ENCODE peak calls at places on chromosomes 6 and 20, in six cellular contexts. One of them, this sample, is unnamed.

GRCh38 chr6:33783781-33784520 is 5.0 kb downstream of the LEMD2 start:
- DNase-seq in Right ventricle myocardium superior: no peak
- DNase-seq in nephron progenitor cell: no peak
- DNase-seq in HTR-8/SVneo: no peak
- DNase-seq in T-helper 17 cell: no peak
- DNase-seq in ecto neural progenitor cell: no peak
- DNase-seq in this sample: no peak

GRCh38 chr6:36444470-36444869 is 1.7 kb downstream of the KCTD20 start:
- DNase-seq in Right ventricle myocardium superior: no peak
- DNase-seq in nephron progenitor cell: no peak
- DNase-seq in HTR-8/SVneo: no peak
- DNase-seq in T-helper 17 cell: no peak
- DNase-seq in ecto neural progenitor cell: no peak
- DNase-seq in this sample: peak

GRCh38 chr6:19356692-19357091 is 480.5 kb upstream of the ID4 start:
- DNase-seq in Right ventricle myocardium superior: no peak
- DNase-seq in nephron progenitor cell: no peak
- DNase-seq in HTR-8/SVneo: no peak
- DNase-seq in T-helper 17 cell: no peak
- DNase-seq in ecto neural progenitor cell: no peak
- DNase-seq in this sample: no peak

GRCh38 chr6:159989882-159990480 is 21.1 kb downstream of the IGF2R start:
- DNase-seq in Right ventricle myocardium superior: no peak
- DNase-seq in nephron progenitor cell: no peak
- DNase-seq in HTR-8/SVneo: no peak
- DNase-seq in T-helper 17 cell: no peak
- DNase-seq in ecto neural progenitor cell: no peak
- DNase-seq in this sample: no peak

GRCh38 chr6:18259675-18260447 is 4.5 kb downstream of the DEK start:
- DNase-seq in Right ventricle myocardium superior: no peak
- DNase-seq in nephron progenitor cell: no peak
- DNase-seq in HTR-8/SVneo: no peak
- DNase-seq in T-helper 17 cell: no peak
- DNase-seq in ecto neural progenitor cell: no peak
- DNase-seq in this sample: no peak

GRCh38 chr6:33198159-33198852 is 2.2 kb downstream of the RXRB start:
- DNase-seq in Right ventricle myocardium superior: no peak
- DNase-seq in nephron progenitor cell: no peak
- DNase-seq in HTR-8/SVneo: no peak
- DNase-seq in T-helper 17 cell: no peak
- DNase-seq in ecto neural progenitor cell: no peak
- DNase-seq in this sample: no peak

GRCh38 chr6:71080793-71081192 is 123.9 kb upstream of the B3GAT2 start:
- DNase-seq in Right ventricle myocardium superior: no peak
- DNase-seq in nephron progenitor cell: no peak
- DNase-seq in HTR-8/SVneo: no peak
- DNase-seq in T-helper 17 cell: no peak
- DNase-seq in ecto neural progenitor cell: no peak
- DNase-seq in this sample: no peak

GRCh38 chr20:50237349-50237748 is 46.7 kb downstream of the CEBPB start:
- DNase-seq in Right ventricle myocardium superior: peak
- DNase-seq in nephron progenitor cell: no peak
- DNase-seq in HTR-8/SVneo: no peak
- DNase-seq in T-helper 17 cell: no peak
- DNase-seq in ecto neural progenitor cell: no peak
- DNase-seq in this sample: no peak

GRCh38 chr6:51398793-51399192 is 580.1 kb downstream of the TFAP2B start:
- DNase-seq in Right ventricle myocardium superior: no peak
- DNase-seq in nephron progenitor cell: no peak
- DNase-seq in HTR-8/SVneo: no peak
- DNase-seq in T-helper 17 cell: no peak
- DNase-seq in ecto neural progenitor cell: no peak
- DNase-seq in this sample: no peak

GRCh38 chr6:121607716-121608115 is 172.3 kb downstream of the GJA1 start:
- DNase-seq in Right ventricle myocardium superior: no peak
- DNase-seq in nephron progenitor cell: no peak
- DNase-seq in HTR-8/SVneo: no peak
- DNase-seq in T-helper 17 cell: no peak
- DNase-seq in ecto neural progenitor cell: no peak
- DNase-seq in this sample: no peak

GRCh38 chr6:83511901-83512681 is at the start of gene PRSS35:
- DNase-seq in Right ventricle myocardium superior: peak
- DNase-seq in nephron progenitor cell: peak
- DNase-seq in HTR-8/SVneo: peak
- DNase-seq in T-helper 17 cell: no peak
- DNase-seq in ecto neural progenitor cell: peak
- DNase-seq in this sample: peak

GRCh38 chr20:5127859-5128409 is 1.1 kb downstream of the CDS2 start:
- DNase-seq in Right ventricle myocardium superior: no peak
- DNase-seq in nephron progenitor cell: no peak
- DNase-seq in HTR-8/SVneo: no peak
- DNase-seq in T-helper 17 cell: no peak
- DNase-seq in ecto neural progenitor cell: no peak
- DNase-seq in this sample: peak

GRCh38 chr6:112413805-112414204 is 66.7 kb downstream of the RFPL4B start:
- DNase-seq in Right ventricle myocardium superior: no peak
- DNase-seq in nephron progenitor cell: no peak
- DNase-seq in HTR-8/SVneo: peak
- DNase-seq in T-helper 17 cell: no peak
- DNase-seq in ecto neural progenitor cell: no peak
- DNase-seq in this sample: no peak

GRCh38 chr6:32819729-32820128 is 2.9 kb upstream of the HLA-DOB start:
- DNase-seq in Right ventricle myocardium superior: no peak
- DNase-seq in nephron progenitor cell: no peak
- DNase-seq in HTR-8/SVneo: no peak
- DNase-seq in T-helper 17 cell: no peak
- DNase-seq in ecto neural progenitor cell: no peak
- DNase-seq in this sample: no peak

GRCh38 chr20:56781108-56781739 is 152.1 kb downstream of the TFAP2C start:
- DNase-seq in Right ventricle myocardium superior: peak
- DNase-seq in nephron progenitor cell: no peak
- DNase-seq in HTR-8/SVneo: no peak
- DNase-seq in T-helper 17 cell: no peak
- DNase-seq in ecto neural progenitor cell: no peak
- DNase-seq in this sample: no peak

GRCh38 chr6:146912730-146913680 is 291.2 kb upstream of the STXBP5 start:
- DNase-seq in Right ventricle myocardium superior: no peak
- DNase-seq in nephron progenitor cell: no peak
- DNase-seq in HTR-8/SVneo: no peak
- DNase-seq in T-helper 17 cell: no peak
- DNase-seq in ecto neural progenitor cell: no peak
- DNase-seq in this sample: no peak

GRCh38 chr6:12064125-12064524 is 52.0 kb downstream of the HIVEP1 start:
- DNase-seq in Right ventricle myocardium superior: no peak
- DNase-seq in nephron progenitor cell: no peak
- DNase-seq in HTR-8/SVneo: no peak
- DNase-seq in T-helper 17 cell: no peak
- DNase-seq in ecto neural progenitor cell: no peak
- DNase-seq in this sample: no peak

GRCh38 chr6:436308-437041 is 44.9 kb downstream of the IRF4 start:
- DNase-seq in Right ventricle myocardium superior: no peak
- DNase-seq in nephron progenitor cell: no peak
- DNase-seq in HTR-8/SVneo: no peak
- DNase-seq in T-helper 17 cell: no peak
- DNase-seq in ecto neural progenitor cell: no peak
- DNase-seq in this sample: no peak

GRCh38 chr6:135182993-135183531 is 2.0 kb downstream of the MYB start:
- DNase-seq in Right ventricle myocardium superior: peak
- DNase-seq in nephron progenitor cell: peak
- DNase-seq in HTR-8/SVneo: peak
- DNase-seq in T-helper 17 cell: peak
- DNase-seq in ecto neural progenitor cell: no peak
- DNase-seq in this sample: peak

GRCh38 chr6:155301867-155302266 is 12.4 kb downstream of the TFB1M start:
- DNase-seq in Right ventricle myocardium superior: no peak
- DNase-seq in nephron progenitor cell: no peak
- DNase-seq in HTR-8/SVneo: no peak
- DNase-seq in T-helper 17 cell: no peak
- DNase-seq in ecto neural progenitor cell: no peak
- DNase-seq in this sample: no peak

GRCh38 chr6:39804666-39805065 is 12.5 kb downstream of the DAAM2 start:
- DNase-seq in Right ventricle myocardium superior: no peak
- DNase-seq in nephron progenitor cell: no peak
- DNase-seq in HTR-8/SVneo: no peak
- DNase-seq in T-helper 17 cell: no peak
- DNase-seq in ecto neural progenitor cell: peak
- DNase-seq in this sample: no peak

GRCh38 chr6:42316981-42317380 is 99.3 kb upstream of the MRPS10 start:
- DNase-seq in Right ventricle myocardium superior: no peak
- DNase-seq in nephron progenitor cell: no peak
- DNase-seq in HTR-8/SVneo: no peak
- DNase-seq in T-helper 17 cell: no peak
- DNase-seq in ecto neural progenitor cell: no peak
- DNase-seq in this sample: no peak

GRCh38 chr20:63212792-63213191 is 3.1 kb downstream of the YTHDF1 start:
- DNase-seq in Right ventricle myocardium superior: no peak
- DNase-seq in nephron progenitor cell: no peak
- DNase-seq in HTR-8/SVneo: no peak
- DNase-seq in T-helper 17 cell: no peak
- DNase-seq in ecto neural progenitor cell: no peak
- DNase-seq in this sample: no peak

GRCh38 chr6:4383910-4384637 is 248.7 kb upstream of the ECI2 start:
- DNase-seq in Right ventricle myocardium superior: no peak
- DNase-seq in nephron progenitor cell: no peak
- DNase-seq in HTR-8/SVneo: no peak
- DNase-seq in T-helper 17 cell: no peak
- DNase-seq in ecto neural progenitor cell: no peak
- DNase-seq in this sample: no peak

GRCh38 chr20:9557411-9557810 is 43.0 kb downstream of the LAMP5 start:
- DNase-seq in Right ventricle myocardium superior: no peak
- DNase-seq in nephron progenitor cell: no peak
- DNase-seq in HTR-8/SVneo: no peak
- DNase-seq in T-helper 17 cell: no peak
- DNase-seq in ecto neural progenitor cell: no peak
- DNase-seq in this sample: no peak

GRCh38 chr20:48725589-48725991 is 102.2 kb downstream of the PREX1 start:
- DNase-seq in Right ventricle myocardium superior: no peak
- DNase-seq in nephron progenitor cell: no peak
- DNase-seq in HTR-8/SVneo: peak
- DNase-seq in T-helper 17 cell: no peak
- DNase-seq in ecto neural progenitor cell: no peak
- DNase-seq in this sample: peak

GRCh38 chr20:56953055-56953586 is 313.3 kb downstream of the BMP7 start:
- DNase-seq in Right ventricle myocardium superior: no peak
- DNase-seq in nephron progenitor cell: no peak
- DNase-seq in HTR-8/SVneo: no peak
- DNase-seq in T-helper 17 cell: no peak
- DNase-seq in ecto neural progenitor cell: no peak
- DNase-seq in this sample: no peak

GRCh38 chr6:75210885-75211739 is 5.3 kb upstream of the COL12A1 start:
- DNase-seq in Right ventricle myocardium superior: no peak
- DNase-seq in nephron progenitor cell: peak
- DNase-seq in HTR-8/SVneo: no peak
- DNase-seq in T-helper 17 cell: no peak
- DNase-seq in ecto neural progenitor cell: no peak
- DNase-seq in this sample: peak

GRCh38 chr6:30515967-30516753 is 26.9 kb downstream of the HLA-E start:
- DNase-seq in Right ventricle myocardium superior: peak
- DNase-seq in nephron progenitor cell: peak
- DNase-seq in HTR-8/SVneo: peak
- DNase-seq in T-helper 17 cell: peak
- DNase-seq in ecto neural progenitor cell: peak
- DNase-seq in this sample: peak

GRCh38 chr20:50434653-50435396 is 75.4 kb upstream of the PTPN1 start:
- DNase-seq in Right ventricle myocardium superior: no peak
- DNase-seq in nephron progenitor cell: no peak
- DNase-seq in HTR-8/SVneo: peak
- DNase-seq in T-helper 17 cell: no peak
- DNase-seq in ecto neural progenitor cell: no peak
- DNase-seq in this sample: no peak

GRCh38 chr6:40409716-40410397 is 177.3 kb downstream of the LRFN2 start:
- DNase-seq in Right ventricle myocardium superior: no peak
- DNase-seq in nephron progenitor cell: no peak
- DNase-seq in HTR-8/SVneo: no peak
- DNase-seq in T-helper 17 cell: no peak
- DNase-seq in ecto neural progenitor cell: no peak
- DNase-seq in this sample: no peak

GRCh38 chr6:141682391-141682790 is 450.3 kb upstream of the GJE1 start:
- DNase-seq in Right ventricle myocardium superior: no peak
- DNase-seq in nephron progenitor cell: no peak
- DNase-seq in HTR-8/SVneo: no peak
- DNase-seq in T-helper 17 cell: no peak
- DNase-seq in ecto neural progenitor cell: no peak
- DNase-seq in this sample: no peak

GRCh38 chr6:22789315-22789714 is 219.9 kb downstream of the HDGFL1 start:
- DNase-seq in Right ventricle myocardium superior: no peak
- DNase-seq in nephron progenitor cell: no peak
- DNase-seq in HTR-8/SVneo: no peak
- DNase-seq in T-helper 17 cell: no peak
- DNase-seq in ecto neural progenitor cell: no peak
- DNase-seq in this sample: no peak

GRCh38 chr6:21900730-21901129 is 307.2 kb downstream of the SOX4 start:
- DNase-seq in Right ventricle myocardium superior: no peak
- DNase-seq in nephron progenitor cell: no peak
- DNase-seq in HTR-8/SVneo: no peak
- DNase-seq in T-helper 17 cell: no peak
- DNase-seq in ecto neural progenitor cell: no peak
- DNase-seq in this sample: no peak